ENCODE peak calls at places on chromosomes 6 and 20, in ten cellular contexts. F is AG10803, D is IMR-90, I is GM23338, S is thoracic aorta, C is psoas muscle, V is SK-N-SH, J is heart left ventricle, W is dorsolateral prefrontal cortex, N is sigmoid colon. B is an unnamed sample.

GRCh38 chr6:15893556-15894253 is 230.9 kb upstream of the DTNBP1 start:
- DNase-seq in N (no peak), F (no peak), V (no peak), I (peak; percentile 92), S (no peak), W (no peak), D (peak; percentile 27), J (no peak), C (no peak), B (peak; percentile 50)

GRCh38 chr6:1335367-1336037 is 23.6 kb downstream of the FOXQ1 start:
- DNase-seq in D (peak; percentile 76), J (peak; percentile 60), C (no peak), I (no peak), F (peak; percentile 91), V (no peak), S (no peak), W (no peak), N (no peak), B (peak; percentile 71)

GRCh38 chr6:148998704-148999103 is 251.9 kb downstream of the UST start:
- DNase-seq in F (peak; percentile 83), W (no peak), D (no peak), J (peak; percentile 30), N (no peak), V (no peak), S (no peak), C (no peak), I (no peak), B (no peak)

GRCh38 chr20:23205656-23206055 is 119.5 kb upstream of the CD93 start:
- DNase-seq in F (peak; percentile 68), S (peak; percentile 68), I (peak; percentile 35), D (peak; percentile 9), N (peak; percentile 93), J (peak; percentile 88), V (no peak), W (peak; percentile 70), C (peak; percentile 71), B (peak; percentile 74)

GRCh38 chr6:13559968-13560650 is 14.3 kb upstream of the SIRT5 start:
- DNase-seq in S (no peak), V (no peak), N (no peak), I (no peak), W (no peak), F (no peak), J (no peak), C (no peak), D (no peak), B (no peak)

GRCh38 chr20:47035191-47035590 is 140.5 kb downstream of the EYA2 start:
- DNase-seq in S (no peak), D (no peak), W (no peak), F (no peak), N (no peak), V (peak; percentile 29), I (no peak), J (no peak), C (no peak), B (no peak)

GRCh38 chr6:35146453-35146852 is 5.3 kb upstream of the TCP11 start:
- DNase-seq in C (peak; percentile 24), F (peak; percentile 57), S (no peak), V (peak; percentile 70), J (peak; percentile 41), N (no peak), W (peak; percentile 53), I (peak; percentile 71), D (peak; percentile 55), B (peak; percentile 68)

GRCh38 chr6:6236730-6237469 is 83.6 kb downstream of the F13A1 start:
- DNase-seq in S (no peak), W (no peak), D (no peak), V (no peak), J (no peak), F (no peak), I (no peak), C (no peak), N (no peak), B (no peak)

GRCh38 chr6:50270427-50270826 is 220.7 kb upstream of the DEFB112 start:
- DNase-seq in S (no peak), C (no peak), V (peak; percentile 5), I (no peak), W (no peak), F (no peak), J (no peak), D (no peak), N (no peak), B (no peak)

DNA sequence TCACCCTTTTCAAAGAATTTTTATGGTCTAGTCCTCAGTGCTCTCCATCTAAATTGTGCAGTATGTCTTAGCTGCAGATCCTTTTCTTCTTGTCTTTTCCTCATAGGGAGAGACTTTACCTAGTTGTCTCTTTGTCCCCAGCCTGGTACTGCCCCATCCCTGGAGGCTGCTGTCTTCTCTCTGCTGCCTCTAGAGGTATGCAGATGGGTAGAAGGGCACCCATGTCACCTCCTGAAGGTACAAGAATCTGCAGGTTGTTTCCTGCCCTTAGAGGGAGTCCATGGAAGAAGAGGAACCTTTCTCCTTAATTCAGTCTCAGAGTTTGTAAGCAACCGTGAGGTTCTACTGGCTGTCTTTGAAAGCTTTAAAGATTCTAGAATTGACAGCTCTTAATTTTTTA is 39.1 kb downstream of the MCM8 start:
- DNase-seq in V (no peak), J (no peak), N (no peak), I (no peak), S (no peak), D (no peak), C (no peak), F (no peak), W (no peak), B (no peak)
- TF ChIP-seq CTCF in V (no peak), J (no peak), N (no peak), I (peak; percentile 12), S (no peak), D (no peak), C (no peak), F (no peak), W (no peak), B (no peak)

GRCh38 chr20:10653593-10654288 is 20.1 kb downstream of the JAG1 start:
- DNase-seq in I (no peak), V (no peak), D (peak; percentile 94), S (no peak), C (no peak), W (no peak), F (peak; percentile 84), J (peak; percentile 54), N (peak; percentile 88), B (peak; percentile 83)
- H3K4me3 ChIP-seq in I (no peak overlapping the region), V (no peak overlapping the region), D (peak overlapping the region; percentile 19), S (peak overlapping the region; percentile 58), C (peak overlapping the region; percentile 48), W (peak overlapping the region; percentile 2), F (peak overlapping the region; percentile 36), J (peak overlapping the region; percentile 28), N (peak overlapping the region; percentile 31), B (no peak overlapping the region)

GRCh38 chr6:69913361-69913760 is 47.0 kb downstream of the COL19A1 start:
- DNase-seq in N (no peak), D (no peak), J (no peak), W (no peak), S (no peak), I (no peak), C (no peak), V (no peak), F (no peak), B (no peak)

GRCh38 chr6:69917834-69918233 is 51.5 kb downstream of the COL19A1 start:
- DNase-seq in J (no peak), D (peak; percentile 77), C (no peak), F (peak; percentile 28), I (peak; percentile 6), N (no peak), S (no peak), V (no peak), W (no peak), B (peak; percentile 54)

GRCh38 chr6:69918766-69919165 is 52.4 kb downstream of the COL19A1 start:
- DNase-seq in D (peak; percentile 6), F (no peak), V (no peak), S (no peak), W (no peak), N (no peak), C (no peak), J (no peak), I (no peak), B (no peak)

GRCh38 chr6:69915346-69915745 is 49.0 kb downstream of the COL19A1 start:
- DNase-seq in F (no peak), W (no peak), S (no peak), J (no peak), V (no peak), I (no peak), C (no peak), N (no peak), D (no peak), B (peak; percentile 12)

DNA sequence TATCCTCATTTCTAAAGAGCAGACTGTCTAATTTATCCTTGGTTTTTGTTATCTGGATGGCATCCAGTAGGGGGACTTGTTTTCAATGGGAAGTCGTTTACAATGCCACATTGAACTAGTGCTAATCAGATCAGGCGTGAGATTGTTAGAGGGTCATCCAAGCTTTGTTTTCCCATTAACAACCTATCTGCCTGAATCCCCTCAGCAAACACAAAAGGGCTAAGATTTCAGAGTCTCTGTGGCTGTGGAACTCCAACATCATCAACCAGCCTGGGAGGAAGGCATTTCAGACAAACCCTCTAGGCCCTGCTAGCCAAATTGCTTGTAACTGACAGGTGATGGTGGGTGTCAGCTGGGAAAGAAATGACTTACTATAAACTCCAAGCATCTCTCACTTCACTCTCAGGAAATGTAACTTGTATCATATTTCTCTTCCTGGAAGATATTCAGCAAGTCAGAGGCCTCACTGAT is 47.7 kb downstream of the COL19A1 start:
- DNase-seq in W (no peak), D (peak; percentile 4), N (no peak), F (no peak), C (no peak), S (no peak), J (no peak), I (peak; percentile 48), V (no peak), B (no peak)
- TF ChIP-seq CTCF in W (no peak), D (peak; percentile 11), N (no peak), F (no peak), C (no peak), S (no peak), J (no peak), I (peak; percentile 44), V (no peak), B (no peak)

GRCh38 chr20:58852559-58853271 is at the start of gene GNAS:
- DNase-seq in F (peak; percentile 49), W (no peak), J (peak; percentile 67), S (no peak), I (peak; percentile 96), N (no peak), V (peak; percentile 74), C (peak; percentile 66), D (peak; percentile 60), B (peak; percentile 71)

GRCh38 chr20:58853976-58854637 is 1.6 kb downstream of the GNAS start:
- DNase-seq in N (no peak), C (no peak), F (no peak), J (no peak), W (no peak), D (no peak), I (no peak), S (no peak), V (peak; percentile 51), B (no peak)

GRCh38 chr20:58853466-58853865 is 950 bp downstream of the GNAS start:
- DNase-seq in V (no peak), W (no peak), S (no peak), D (no peak), J (no peak), I (no peak), N (no peak), F (no peak), C (no peak), B (no peak)

GRCh38 chr20:58855506-58856314 is 3.2 kb downstream of the GNAS start:
- DNase-seq in F (no peak), S (no peak), I (no peak), D (no peak), J (no peak), W (no peak), V (no peak), N (no peak), C (no peak), B (no peak)

GRCh38 chr20:58854638-58855471 is 2.3 kb downstream of the GNAS start:
- DNase-seq in I (peak; percentile 68), W (no peak), N (no peak), S (no peak), D (no peak), C (no peak), J (no peak), F (no peak), V (peak; percentile 57), B (no peak)
- H3K4me3 ChIP-seq in I (peak overlapping the region; percentile 58), W (no peak overlapping the region), N (peak overlapping the region; percentile 28), S (peak overlapping the region; percentile 49), D (peak overlapping the region; percentile 20), C (peak overlapping the region; percentile 57), J (peak overlapping the region; percentile 37), F (peak overlapping the region; percentile 26), V (peak overlapping the region; percentile 19), B (no peak overlapping the region)

B was measured in fibroblast of pulmonary artery.